ENCODE peak calls at places on chromosomes 13 and 19, in six cellular contexts. S is tibial nerve, M is right lobe of liver, R is transverse colon, B is prostate gland, A is breast epithelium. N is an unnamed sample.

GRCh38 chr19:31135841-31136240 is 213.4 kb downstream of the TSHZ3 start:
- DNase-seq in M (no peak), A (no peak), S (no peak), B (no peak), R (no peak), N (no peak)

GRCh38 chr19:57302020-57302465 is 18.2 kb upstream of the ZNF543 start:
- DNase-seq in A (peak), B (no peak), R (no peak), M (no peak), S (no peak), N (peak)

GRCh38 chr19:50723069-50723468 is at the start of gene CLEC11A:
- DNase-seq in M (no peak), R (peak), A (peak), B (no peak), S (peak), N (peak)

GRCh38 chr13:89034015-89034414 is 1362.8 kb downstream of the SLITRK5 start:
- DNase-seq in A (no peak), R (no peak), B (no peak), S (no peak), M (no peak), N (no peak)

GRCh38 chr13:40563350-40564125 is 102.9 kb downstream of the FOXO1 start:
- DNase-seq in A (no peak), R (no peak), M (peak), B (no peak), S (no peak), N (no peak)

GRCh38 chr13:98749501-98749900 is 3.0 kb downstream of the SLC15A1 start:
- DNase-seq in S (no peak), M (no peak), B (no peak), A (no peak), R (no peak), N (no peak)

GRCh38 chr19:28881616-28882015 is 331.3 kb downstream of the UQCRFS1 start:
- DNase-seq in R (no peak), M (no peak), A (no peak), B (no peak), S (no peak), N (peak)

GRCh38 chr13:45949161-45949560 is 97.6 kb upstream of the SIAH3 start:
- DNase-seq in A (no peak), M (no peak), R (no peak), S (no peak), B (no peak), N (no peak)

GRCh38 chr19:16876904-16877361 is 11.9 kb upstream of the F2RL3 start:
- DNase-seq in R (peak), A (no peak), S (no peak), B (no peak), M (no peak), N (peak)

GRCh38 chr13:33721719-33722118 is 96.2 kb upstream of the RFC3 start:
- DNase-seq in B (no peak), R (no peak), S (no peak), A (no peak), M (no peak), N (no peak)

GRCh38 chr13:110001622-110002275 is 215.4 kb upstream of the IRS2 start:
- DNase-seq in R (no peak), M (no peak), S (no peak), A (no peak), B (no peak), N (no peak)

GRCh38 chr19:20243629-20244028 is 76.6 kb downstream of the ZNF486 start:
- DNase-seq in S (no peak), R (no peak), M (no peak), A (no peak), B (no peak), N (no peak)

GRCh38 chr13:81458211-81458610 is 1117.3 kb upstream of the SPRY2 start:
- DNase-seq in A (no peak), M (no peak), B (no peak), R (no peak), S (no peak), N (no peak)

GRCh38 chr19:34519602-34520001 is 38.0 kb downstream of the WTIP start:
- DNase-seq in S (no peak), A (no peak), R (no peak), M (no peak), B (no peak), N (no peak)

GRCh38 chr19:54162884-54163283 is 3.4 kb upstream of the LENG1 start:
- DNase-seq in M (no peak), S (no peak), B (no peak), A (no peak), R (no peak), N (no peak)

GRCh38 chr19:13121551-13122274 is 3.6 kb downstream of the NACC1 start:
- DNase-seq in M (no peak), R (no peak), S (no peak), B (no peak), A (no peak), N (no peak)

GRCh38 chr19:19446655-19447437 is 41.4 kb downstream of the GATAD2A start:
- DNase-seq in M (no peak), R (no peak), A (no peak), S (no peak), B (no peak), N (no peak)

GRCh38 chr13:112208656-112209055 is 141.7 kb downstream of the SOX1 start:
- DNase-seq in R (no peak), M (no peak), S (no peak), A (no peak), B (no peak), N (no peak)

GRCh38 chr13:21901772-21902708 is 231.2 kb downstream of the FGF9 start:
- DNase-seq in B (peak), M (no peak), S (no peak), R (no peak), A (no peak), N (no peak)

GRCh38 chr13:29573190-29573589 is 22.3 kb downstream of the SLC7A1 start:
- DNase-seq in M (no peak), S (peak), B (peak), R (peak), A (peak), N (no peak)

GRCh38 chr19:32666084-32666483 is 8.9 kb downstream of the ANKRD27 start:
- DNase-seq in S (no peak), B (no peak), M (no peak), A (no peak), R (no peak), N (no peak)

GRCh38 chr13:80783926-80784325 is 443.0 kb upstream of the SPRY2 start:
- DNase-seq in S (no peak), M (no peak), R (no peak), A (no peak), B (no peak), N (peak)

GRCh38 chr13:22726721-22727120 is 454.1 kb upstream of the SGCG start:
- DNase-seq in A (no peak), R (no peak), S (no peak), B (no peak), M (no peak), N (no peak)

GRCh38 chr13:91312324-91312723 is 35.2 kb upstream of the MIR17HG start:
- DNase-seq in B (no peak), S (no peak), M (no peak), R (no peak), A (no peak), N (no peak)

GRCh38 chr19:54201980-54202379 is 1.3 kb downstream of the RPS9 start:
- DNase-seq in A (no peak), R (no peak), B (no peak), M (no peak), S (no peak), N (no peak)

GRCh38 chr19:40009674-40010073 is 12.8 kb downstream of the ZNF546 start:
- DNase-seq in B (no peak), A (no peak), M (no peak), S (no peak), R (no peak), N (no peak)

GRCh38 chr19:40006273-40006691 is 9.4 kb downstream of the ZNF546 start:
- DNase-seq in S (no peak), B (no peak), A (no peak), M (no peak), R (no peak), N (no peak)

DNA sequence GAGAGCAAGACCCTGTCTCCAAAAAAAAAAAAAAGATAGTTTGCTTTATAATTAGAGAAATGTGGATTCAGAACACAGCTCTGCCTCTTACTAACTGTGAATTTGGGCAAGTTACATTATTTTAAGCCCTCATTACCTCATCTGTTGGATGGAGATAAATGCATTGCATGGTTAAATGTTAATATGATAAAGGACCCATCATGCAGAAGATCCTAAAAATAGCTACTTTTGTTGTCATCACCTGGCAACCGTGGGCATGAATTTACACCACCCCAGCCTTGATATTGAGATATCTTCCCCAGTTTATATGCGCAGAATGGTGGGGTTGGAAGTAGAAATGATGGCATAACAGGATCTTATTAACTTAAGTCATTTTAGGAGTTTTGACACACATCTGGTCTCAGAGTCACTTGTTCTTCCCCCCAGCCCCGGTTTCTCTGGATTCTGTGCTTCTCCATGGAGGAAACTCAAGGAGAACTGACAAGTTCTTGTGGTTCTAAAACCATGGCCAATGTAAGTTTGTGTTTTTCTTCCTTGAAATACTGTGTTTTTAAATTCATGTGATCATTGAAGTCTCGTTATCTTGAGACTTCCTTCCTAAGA is 8.9 kb downstream of the ZNF546 start:
- DNase-seq in B (no peak), S (no peak), M (no peak), R (no peak), A (no peak), N (no peak)
- TF ChIP-seq POLR2A in B (no peak), S (no peak), M (no peak), R (no peak), A (no peak), N (no peak)

GRCh38 chr19:38655148-38655824 is 7.8 kb downstream of the ACTN4 start:
- DNase-seq in A (no peak), B (no peak), M (no peak), R (no peak), S (no peak), N (no peak)

GRCh38 chr19:38657633-38658222 is 10.3 kb downstream of the ACTN4 start:
- DNase-seq in M (no peak), A (no peak), S (no peak), B (no peak), R (no peak), N (peak)

GRCh38 chr19:38653028-38653571 is 5.7 kb downstream of the ACTN4 start:
- DNase-seq in A (no peak), M (peak), B (no peak), R (peak), S (no peak), N (no peak)

GRCh38 chr19:38656171-38656981 is 8.9 kb downstream of the ACTN4 start:
- DNase-seq in A (no peak), S (peak), M (no peak), R (no peak), B (no peak), N (no peak)

GRCh38 chr19:38654478-38655079 is 7.1 kb downstream of the ACTN4 start:
- DNase-seq in M (no peak), R (no peak), A (no peak), B (no peak), S (no peak), N (no peak)
- H3K4me3 ChIP-seq in M (no peak), R (no peak), A (no peak), B (no peak), S (no peak), N (no peak)

DNA sequence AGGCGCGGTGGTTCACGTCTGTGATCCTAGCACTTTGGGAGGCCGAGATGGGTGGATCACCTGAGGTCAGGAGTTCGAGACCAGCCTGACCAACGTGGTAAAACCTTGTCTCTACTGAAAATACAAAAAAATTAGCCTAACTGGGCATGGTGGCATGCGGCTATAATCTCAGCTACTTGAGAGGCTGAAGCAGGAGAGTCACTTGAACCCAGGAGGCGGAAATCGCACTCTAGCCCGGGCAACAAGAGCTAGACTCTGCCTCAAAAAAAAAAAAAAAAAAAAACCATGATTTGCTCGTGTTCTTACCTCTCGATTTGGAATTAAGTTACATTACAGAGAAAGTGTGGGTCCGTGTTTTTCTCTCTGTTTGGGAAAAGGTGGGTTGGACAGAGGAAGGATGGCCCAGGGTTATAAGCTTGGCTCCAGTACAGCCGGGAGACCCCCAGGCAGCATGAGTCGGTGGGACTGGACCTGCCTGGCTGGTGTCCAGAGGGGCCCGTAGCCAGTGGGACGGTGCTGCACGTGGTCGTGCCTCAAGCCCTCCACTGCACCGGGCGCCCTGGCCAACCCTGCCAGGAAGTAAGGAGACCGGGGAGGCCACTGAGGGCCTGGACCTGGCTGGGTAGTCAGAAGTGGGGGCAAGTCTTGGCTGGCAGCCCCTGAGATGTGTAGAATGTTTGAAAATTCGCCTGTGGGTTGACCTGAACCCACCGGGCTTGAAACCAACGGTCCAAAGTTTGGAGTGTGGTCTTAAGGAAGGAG is 3.7 kb downstream of the RPS15 start:
- DNase-seq in A (no peak), R (no peak), M (no peak), S (no peak), B (no peak), N (no peak)
- TF ChIP-seq POLR2A in A (no peak), R (no peak), M (no peak), S (no peak), B (no peak), N (no peak)

GRCh38 chr13:49112782-49113525 is 107.2 kb upstream of the MLNR start:
- DNase-seq in S (no peak), M (no peak), B (no peak), A (no peak), R (no peak), N (no peak)
- H3K4me3 ChIP-seq in S (no peak), M (peak), B (no peak), A (no peak), R (no peak), N (no peak)

DNA sequence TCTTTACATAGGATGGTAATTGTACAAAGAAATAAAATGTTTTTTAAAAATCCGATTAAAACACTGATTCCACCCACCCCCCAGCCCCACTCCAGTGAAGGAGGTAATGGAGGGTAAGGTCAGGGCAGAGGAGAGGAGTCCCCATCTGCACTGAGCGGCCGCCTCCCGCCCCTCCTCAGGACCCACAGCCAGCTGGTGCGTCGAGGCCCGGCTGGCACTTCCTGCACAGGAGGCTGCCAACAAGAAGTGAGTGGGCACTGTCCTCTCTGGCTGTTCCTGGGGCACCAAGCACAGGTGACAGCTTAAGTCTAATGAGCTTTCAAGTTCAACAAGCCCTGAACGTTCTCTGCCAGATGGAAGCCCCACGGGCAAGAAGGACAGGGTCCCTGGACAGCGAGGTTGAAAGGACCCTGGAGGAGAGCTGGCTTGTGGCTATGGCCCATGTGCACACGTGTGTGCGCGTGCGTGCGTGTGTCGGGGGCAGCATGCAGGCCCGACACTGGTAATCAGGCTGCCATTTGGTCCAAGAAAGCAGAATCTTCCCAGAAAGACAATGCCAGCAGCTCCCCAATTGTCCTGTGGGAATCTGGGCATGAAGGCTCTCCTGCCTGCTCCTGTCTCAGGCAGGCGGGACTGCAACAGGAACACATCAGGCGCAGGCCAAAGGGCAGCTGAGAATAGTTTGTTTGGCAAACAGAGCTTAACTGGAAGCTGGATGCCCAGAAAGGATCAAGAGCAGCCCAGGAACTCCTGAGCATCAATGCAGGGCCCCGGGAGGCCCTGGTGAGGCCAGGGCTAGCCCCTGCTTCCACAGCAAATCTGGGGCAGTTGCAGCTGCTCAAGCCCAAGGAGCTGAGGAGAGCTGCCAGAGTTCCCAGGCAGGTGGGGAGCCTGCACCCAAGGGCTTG is 15.1 kb upstream of the EPHX3 start:
- DNase-seq in M (peak), R (no peak), A (no peak), B (no peak), S (no peak), N (no peak)
- TF ChIP-seq POLR2A in M (no peak), R (no peak), A (no peak), B (no peak), S (no peak), N (no peak)